ENCODE peak calls at places on chromosomes 16 and 17, in seven cellular contexts. E is prostate gland; X is CD4-positive, alpha-beta T cell; A is adrenal gland; P is astrocyte of the cerebellum; D is pancreas; C is MCF 10A. L is an unnamed sample.
A peak's percentile ranks its signal among the peaks of the same experiment; 100 is the strongest.

GRCh38 chr16:29820730-29821662 is 734 bp downstream of the MVP start:
- DNase-seq in E (peak; percentile 61), X (no peak), A (peak; percentile 80), P (no peak), D (peak; percentile 71), C (peak; percentile 66), L (no peak)

GRCh38 chr17:68290268-68290954 is 516 bp downstream of the SLC16A6 start:
- DNase-seq in E (peak; percentile 28), X (peak; percentile 44), A (peak; percentile 50), P (no peak), D (no peak), C (no peak), L (no peak)

GRCh38 chr16:1964046-1964505 is 550 bp downstream of the RPS2 start:
- DNase-seq in E (no peak), X (peak; percentile 28), A (peak; percentile 63), P (no peak), D (no peak), C (no peak), L (no peak)

GRCh38 chr17:76405967-76406647 is 21.7 kb downstream of the SPHK1 start:
- DNase-seq in E (no peak), X (no peak), A (peak; percentile 44), P (no peak), D (peak; percentile 34), C (no peak), L (no peak)

GRCh38 chr17:28225271-28225670 is 93.7 kb upstream of the TMEM97 start:
- DNase-seq in E (no peak), X (no peak), A (no peak), P (no peak), D (no peak), C (no peak), L (no peak)

GRCh38 chr16:55036371-55036821 is 105.7 kb downstream of the IRX5 start:
- DNase-seq in E (no peak), X (no peak), A (no peak), P (no peak), D (no peak), C (no peak), L (no peak)

GRCh38 chr17:70848785-70849184 is 679.5 kb downstream of the KCNJ2 start:
- DNase-seq in E (no peak), X (no peak), A (no peak), P (peak; percentile 29), D (no peak), C (peak; percentile 23), L (no peak)

GRCh38 chr17:72514888-72515287 is 394.1 kb downstream of the SOX9 start:
- DNase-seq in E (no peak), X (no peak), A (no peak), P (peak; percentile 86), D (no peak), C (no peak), L (no peak)

GRCh38 chr16:23351360-23351759 is 49.3 kb downstream of the SCNN1B start:
- DNase-seq in E (peak; percentile 76), X (no peak), A (no peak), P (no peak), D (peak; percentile 74), C (no peak), L (no peak)

GRCh38 chr16:14232106-14232890 is 161.2 kb downstream of the MRTFB start:
- DNase-seq in E (no peak), X (no peak), A (no peak), P (peak; percentile 39), D (peak; percentile 42), C (no peak), L (no peak)

GRCh38 chr16:82439678-82440293 is 187.0 kb upstream of the CDH13 start:
- DNase-seq in E (no peak), X (no peak), A (no peak), P (no peak), D (no peak), C (peak; percentile 33), L (no peak)
- TF ChIP-seq CTCF in E (no peak), X (no peak), A (no peak), P (peak; percentile 63), D (no peak), C (peak; percentile 30), L (peak; percentile 5)

GRCh38 chr16:81620796-81621195 is 158.3 kb upstream of the PLCG2 start:
- DNase-seq in E (no peak), X (no peak), A (no peak), P (no peak), D (no peak), C (peak; percentile 14), L (no peak)
- TF ChIP-seq CTCF in E (no peak), X (no peak), A (no peak), P (no peak), D (no peak), C (no peak), L (no peak)

DNA sequence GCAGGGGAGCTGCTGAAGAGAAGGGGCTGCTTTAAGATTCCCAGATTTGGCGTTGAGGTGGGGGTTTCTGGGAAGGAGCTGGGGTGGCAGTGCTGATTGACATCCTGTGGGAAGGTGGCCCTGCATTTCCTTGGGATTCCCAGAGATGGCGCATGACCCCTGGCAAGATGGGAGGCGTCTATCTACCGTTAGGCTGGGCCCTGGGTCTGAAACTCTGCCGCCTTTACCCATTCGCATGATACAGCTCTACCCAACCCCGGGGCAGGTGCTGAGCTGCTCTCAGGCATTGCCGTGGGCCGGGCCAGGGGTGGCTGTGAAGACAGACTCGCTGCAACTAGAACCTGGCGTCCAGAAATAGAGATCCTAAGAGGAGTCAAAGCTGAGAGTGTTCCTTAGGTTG is 9.9 kb upstream of the MVD start:
- DNase-seq in E (no peak), X (no peak), A (no peak), P (no peak), D (no peak), C (peak; percentile 27), L (no peak)
- TF ChIP-seq CTCF in E (no peak), X (no peak), A (no peak), P (peak; percentile 39), D (no peak), C (no peak), L (peak; percentile 29)

GRCh38 chr17:63954402-63955063 is 18.2 kb downstream of the SCN4A start:
- DNase-seq in E (no peak), X (no peak), A (no peak), P (no peak), D (no peak), C (no peak), L (no peak)
- TF ChIP-seq CTCF in E (no peak), X (no peak), A (no peak), P (no peak), D (no peak), C (no peak), L (no peak)

GRCh38 chr16:50021509-50021908 is 3.5 kb upstream of the CNEP1R1 start:
- DNase-seq in E (no peak), X (no peak), A (no peak), P (no peak), D (no peak), C (peak; percentile 9), L (no peak)
- TF ChIP-seq CTCF in E (no peak), X (no peak), A (no peak), P (no peak), D (no peak), C (no peak), L (no peak)

DNA sequence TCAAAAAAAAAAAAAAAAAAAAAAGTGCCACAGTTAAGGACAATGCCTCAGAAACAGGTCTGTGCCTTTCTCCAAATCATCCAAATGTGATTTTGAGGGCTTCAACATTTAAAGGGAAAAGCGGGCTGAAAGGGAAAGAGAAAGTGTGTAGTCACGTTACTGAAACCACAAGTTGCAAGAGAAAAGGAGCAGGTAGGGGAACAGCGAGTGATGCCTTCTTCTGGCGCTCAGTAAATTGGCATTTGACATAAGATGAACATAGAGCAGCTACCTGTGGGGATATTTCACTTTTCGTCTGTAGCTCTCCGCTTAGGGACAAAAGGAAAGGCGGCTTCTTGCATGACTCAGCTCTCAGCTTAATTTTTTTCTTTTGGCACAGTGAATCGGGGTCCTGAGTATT is 11.1 kb downstream of the CMTM2 start:
- DNase-seq in E (no peak), X (no peak), A (no peak), P (no peak), D (no peak), C (no peak), L (no peak)
- TF ChIP-seq CTCF in E (no peak), X (no peak), A (no peak), P (no peak), D (no peak), C (no peak), L (no peak)

GRCh38 chr16:28192811-28193529 is 18.8 kb downstream of the XPO6 start:
- DNase-seq in E (no peak), X (peak; percentile 64), A (no peak), P (no peak), D (no peak), C (no peak), L (no peak)
- TF ChIP-seq CTCF in E (no peak), X (peak; percentile 47), A (no peak), P (no peak), D (no peak), C (no peak), L (no peak)

GRCh38 chr17:64240741-64241347 is 22.2 kb downstream of the TEX2 start:
- DNase-seq in E (peak; percentile 10), X (no peak), A (peak; percentile 89), P (peak; percentile 31), D (no peak), C (peak; percentile 64), L (no peak)

GRCh38 chr17:64234961-64235360 is 28.1 kb downstream of the TEX2 start:
- DNase-seq in E (no peak), X (no peak), A (no peak), P (no peak), D (no peak), C (no peak), L (no peak)

GRCh38 chr17:64240261-64240740 is 22.8 kb downstream of the TEX2 start:
- DNase-seq in E (no peak), X (no peak), A (peak; percentile 43), P (no peak), D (no peak), C (no peak), L (no peak)

GRCh38 chr17:64232466-64233262 is 30.4 kb downstream of the TEX2 start:
- DNase-seq in E (no peak), X (no peak), A (no peak), P (no peak), D (no peak), C (no peak), L (no peak)

GRCh38 chr17:64236827-64237403 is 26.1 kb downstream of the TEX2 start:
- DNase-seq in E (no peak), X (no peak), A (no peak), P (no peak), D (no peak), C (no peak), L (no peak)
- TF ChIP-seq CTCF in E (no peak), X (no peak), A (peak; percentile 26), P (peak; percentile 54), D (no peak), C (no peak), L (no peak)

GRCh38 chr17:57906910-57907309 is 48.3 kb downstream of the CUEDC1 start:
- DNase-seq in E (no peak), X (no peak), A (no peak), P (no peak), D (no peak), C (no peak), L (no peak)
- TF ChIP-seq CTCF in E (no peak), X (no peak), A (no peak), P (peak; percentile 12), D (no peak), C (no peak), L (peak; percentile 26)

GRCh38 chr16:19717781-19718623 is at the start of the genes IQCK and KNOP1:
- DNase-seq in E (peak; percentile 84), X (peak; percentile 74), A (peak; percentile 87), P (peak; percentile 70), D (peak; percentile 86), C (peak; percentile 80), L (peak; percentile 95)
- TF ChIP-seq CTCF in E (no peak), X (no peak), A (no peak), P (no peak), D (no peak), C (no peak), L (no peak)

L was measured in D721Med.